ENCODE peak calls at places on chromosomes 13 and 19, in six cellular contexts. Y is GM12878, S is GM12892, L is H1, P is K562, W is HepG2. A is an unnamed sample.

GRCh38 chr13:27359203-27359821 is 65.1 kb upstream of the GTF3A start:
- DNase-seq in Y (no peak), S (no peak), L (no peak), P (peak), W (peak), A (peak)

GRCh38 chr13:113839536-113840204 is 24.2 kb downstream of the GAS6 start:
- DNase-seq in Y (no peak), S (no peak), L (no peak), P (no peak), W (no peak), A (no peak)

GRCh38 chr13:28501547-28501946 is 6.6 kb upstream of the FLT1 start:
- DNase-seq in Y (no peak), S (no peak), L (no peak), P (no peak), W (no peak), A (no peak)

GRCh38 chr13:79287994-79288795 is 117.9 kb downstream of the RBM26 start:
- DNase-seq in Y (no peak), S (no peak), L (no peak), P (no peak), W (no peak), A (no peak)

GRCh38 chr19:19619121-19619848 is 798 bp upstream of the PBX4 start:
- DNase-seq in Y (no peak), S (no peak), L (no peak), P (no peak), W (no peak), A (no peak)

GRCh38 chr13:51626749-51627148 is 42.5 kb downstream of the WDFY2 start:
- DNase-seq in Y (no peak), S (no peak), L (no peak), P (no peak), W (no peak), A (no peak)

GRCh38 chr19:2344381-2344870 is 15.6 kb upstream of the TMPRSS9 start:
- DNase-seq in Y (no peak), S (no peak), L (no peak), P (no peak), W (no peak), A (no peak)

GRCh38 chr19:16945762-16946465 is 57.1 kb downstream of the F2RL3 start:
- DNase-seq in Y (no peak), S (no peak), L (no peak), P (no peak), W (no peak), A (no peak)

GRCh38 chr13:30394798-30395191 is 27.5 kb upstream of the UBE2L5 start:
- DNase-seq in Y (peak), S (no peak), L (no peak), P (no peak), W (no peak), A (no peak)

GRCh38 chr13:44618326-44618725 is 42.2 kb upstream of the TSC22D1 start:
- DNase-seq in Y (no peak), S (no peak), L (no peak), P (no peak), W (no peak), A (no peak)

GRCh38 chr19:30593358-30593757 is 221.2 kb downstream of the ZNF536 start:
- DNase-seq in Y (no peak), S (no peak), L (peak), P (no peak), W (no peak), A (no peak)

GRCh38 chr19:33801411-33801810 is 4.7 kb downstream of the KCTD15 start:
- DNase-seq in Y (no peak), S (no peak), L (no peak), P (no peak), W (no peak), A (no peak)

GRCh38 chr19:4206818-4207484 is 22.4 kb upstream of the EBI3 start:
- DNase-seq in Y (no peak), S (no peak), L (no peak), P (no peak), W (no peak), A (no peak)

GRCh38 chr13:92487238-92487637 is 739.4 kb upstream of the GPC6 start:
- DNase-seq in Y (no peak), S (no peak), L (no peak), P (no peak), W (no peak), A (no peak)

GRCh38 chr13:25037057-25037813 is 58.7 kb upstream of the PABPC3 start:
- DNase-seq in Y (no peak), S (no peak), L (peak), P (peak), W (peak), A (no peak)

GRCh38 chr19:44747739-44748425 is 626 bp upstream of the BCL3 start:
- DNase-seq in Y (no peak), S (no peak), L (peak), P (no peak), W (peak), A (no peak)

GRCh38 chr13:68872338-68872737 is 1235.3 kb upstream of the ATXN8OS start:
- DNase-seq in Y (no peak), S (no peak), L (no peak), P (no peak), W (no peak), A (no peak)

GRCh38 chr13:40974460-40975407 is 44.4 kb downstream of the ELF1 start:
- DNase-seq in Y (no peak), S (no peak), L (no peak), P (peak), W (peak), A (no peak)

GRCh38 chr13:46165485-46166220 is 16.3 kb downstream of the LCP1 start:
- DNase-seq in Y (peak), S (no peak), L (no peak), P (no peak), W (no peak), A (no peak)

GRCh38 chr19:13788991-13789390 is 6.3 kb upstream of the ZSWIM4 start:
- DNase-seq in Y (no peak), S (no peak), L (no peak), P (no peak), W (no peak), A (no peak)

GRCh38 chr19:1416014-1416841 is 8.8 kb downstream of the DAZAP1 start:
- DNase-seq in Y (no peak), S (no peak), L (no peak), P (no peak), W (no peak), A (no peak)

GRCh38 chr13:43364210-43365041 is 341.0 kb downstream of the DNAJC15 start:
- DNase-seq in Y (no peak), S (no peak), L (no peak), P (no peak), W (no peak), A (no peak)

GRCh38 chr13:45167611-45168554 is 33.0 kb downstream of the KCTD4 start:
- DNase-seq in Y (no peak), S (no peak), L (no peak), P (no peak), W (no peak), A (no peak)

GRCh38 chr13:37669845-37670244 is 71.3 kb upstream of the POSTN start:
- DNase-seq in Y (no peak), S (no peak), L (no peak), P (no peak), W (no peak), A (no peak)

GRCh38 chr19:46624958-46625661 is at the start of gene PTGIR:
- DNase-seq in Y (no peak), S (no peak), L (no peak), P (peak), W (no peak), A (no peak)

GRCh38 chr13:79434578-79434977 is 28.5 kb upstream of the RBM26 start:
- DNase-seq in Y (no peak), S (no peak), L (no peak), P (no peak), W (no peak), A (no peak)

GRCh38 chr19:27972291-27973040 is 1240.5 kb downstream of the UQCRFS1 start:
- DNase-seq in Y (no peak), S (no peak), L (no peak), P (no peak), W (no peak), A (no peak)

GRCh38 chr13:52455677-52456041 is 381 bp downstream of the CKAP2 start:
- DNase-seq in Y (no peak), S (peak), L (peak), P (peak), W (peak), A (peak)

GRCh38 chr19:33022472-33023116 is 42.1 kb downstream of the RHPN2 start:
- DNase-seq in Y (no peak), S (no peak), L (peak), P (no peak), W (no peak), A (no peak)

GRCh38 chr19:46760363-46760762 is 14.1 kb upstream of the STRN4 start:
- DNase-seq in Y (no peak), S (no peak), L (no peak), P (no peak), W (no peak), A (no peak)

GRCh38 chr13:76937416-76937815 is 10.9 kb upstream of the ACOD1 start:
- DNase-seq in Y (no peak), S (no peak), L (no peak), P (no peak), W (no peak), A (no peak)

GRCh38 chr13:74570834-74571233 is 436.6 kb upstream of the KLF12 start:
- DNase-seq in Y (no peak), S (no peak), L (no peak), P (no peak), W (no peak), A (no peak)

GRCh38 chr13:76886005-76886291 is 257 bp downstream of the KCTD12 start:
- DNase-seq in Y (no peak), S (no peak), L (peak), P (no peak), W (no peak), A (no peak)

GRCh38 chr13:52411629-52412028 is 5.7 kb upstream of the THSD1 start:
- DNase-seq in Y (peak), S (no peak), L (no peak), P (no peak), W (no peak), A (no peak)

GRCh38 chr13:49220856-49221614 is 897 bp downstream of the MLNR start:
- DNase-seq in Y (no peak), S (peak), L (peak), P (no peak), W (no peak), A (peak)

GRCh38 chr13:42107006-42107405 is 58.6 kb downstream of the DGKH start:
- DNase-seq in Y (no peak), S (no peak), L (no peak), P (no peak), W (no peak), A (no peak)

GRCh38 chr13:42102961-42103688 is 54.7 kb downstream of the DGKH start:
- DNase-seq in Y (no peak), S (no peak), L (no peak), P (no peak), W (no peak), A (no peak)

GRCh38 chr13:42099962-42100675 is 51.7 kb downstream of the DGKH start:
- DNase-seq in Y (no peak), S (no peak), L (no peak), P (no peak), W (no peak), A (no peak)

DNA sequence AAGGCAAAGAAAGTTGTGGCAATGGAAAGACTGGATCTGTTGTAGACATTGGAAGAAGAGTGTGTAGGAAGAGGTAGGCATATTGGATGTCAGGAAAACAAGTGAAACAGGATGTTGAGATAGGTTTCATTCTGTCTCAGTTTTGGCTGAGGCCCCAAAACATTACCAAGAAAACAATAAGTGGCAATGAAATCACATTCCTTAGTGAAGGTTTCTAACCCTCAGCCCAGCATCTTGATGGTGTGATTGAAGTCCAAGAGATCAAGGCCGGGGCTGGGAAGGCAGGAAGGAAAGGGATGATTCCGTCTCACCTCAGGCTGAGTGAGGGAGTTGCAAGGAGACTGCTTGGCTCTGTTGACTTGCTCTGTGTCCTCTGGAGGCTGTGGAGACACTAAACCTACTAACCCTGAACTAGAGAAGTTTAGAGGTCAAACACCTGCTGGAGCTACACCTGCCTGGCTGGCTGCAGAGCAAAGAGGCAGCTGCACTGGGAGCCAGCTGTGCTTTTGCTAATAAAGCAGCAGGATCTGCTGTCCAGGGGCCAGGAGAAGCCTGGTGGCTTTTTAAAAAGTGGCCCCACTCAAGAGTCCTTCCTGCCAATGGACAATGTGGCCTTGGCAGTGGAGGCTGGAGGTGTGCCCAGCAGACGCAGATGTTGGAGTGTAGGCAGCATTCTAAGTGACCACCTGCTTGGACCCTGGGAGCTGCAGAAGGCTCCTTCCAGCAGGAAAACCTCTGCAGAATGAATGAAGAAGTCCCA is 53.6 kb downstream of the DGKH start:
- DNase-seq in Y (no peak), S (no peak), L (no peak), P (no peak), W (no peak), A (no peak)
- TF ChIP-seq TAF1 in Y (no peak), S (no peak), L (no peak), P (no peak), W (no peak), A (no peak)

GRCh38 chr13:91348906-91349435 is 1.5 kb downstream of the MIR17HG start:
- DNase-seq in Y (peak), S (peak), L (peak), P (peak), W (peak), A (peak)
- TF ChIP-seq POLR2AphosphoS5 in Y (peak), S (no peak), L (peak), P (no peak), W (peak), A (peak)

DNA sequence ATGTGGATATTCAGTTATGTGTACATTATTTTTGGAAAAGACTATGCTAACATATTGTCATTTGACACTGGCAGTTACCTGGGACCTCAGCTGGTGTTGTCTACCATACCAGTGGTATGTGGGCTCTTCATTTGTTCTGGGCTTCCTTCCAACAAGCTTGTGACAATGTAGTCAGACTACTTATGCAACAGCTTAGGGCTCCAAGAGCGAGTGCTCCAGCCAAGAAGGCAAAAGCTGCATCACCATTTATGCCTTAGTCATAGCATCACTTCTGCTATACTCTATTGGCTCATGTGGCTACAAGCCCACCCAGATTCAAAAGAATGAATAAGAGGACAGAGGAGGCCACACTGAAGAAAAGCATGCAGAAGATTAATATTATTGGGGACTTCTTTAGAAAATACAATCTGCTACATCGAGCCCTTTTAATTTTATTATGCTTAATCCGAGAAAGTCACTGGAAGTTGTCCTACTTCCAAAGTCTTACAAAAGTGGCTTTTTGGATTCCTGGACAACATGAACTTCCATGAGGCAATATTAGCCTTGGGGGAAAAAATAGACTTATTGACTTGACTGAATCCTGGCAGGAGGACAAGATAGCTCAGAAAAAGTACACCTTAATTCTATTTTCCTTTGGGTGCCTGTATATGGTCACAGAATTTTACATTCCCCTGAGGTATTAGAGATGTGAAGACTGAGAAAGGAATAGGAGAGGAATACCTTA is 529.4 kb upstream of the HTR2A start:
- DNase-seq in Y (no peak), S (no peak), L (no peak), P (no peak), W (no peak), A (no peak)
- TF ChIP-seq POLR2A in Y (no peak), S (no peak), L (no peak), P (no peak), W (no peak), A (no peak)

GRCh38 chr13:21435710-21436151 is 23.4 kb downstream of the ZDHHC20 start:
- DNase-seq in Y (peak), S (peak), L (no peak), P (peak), W (peak), A (peak)
- TF ChIP-seq TAF1 in Y (peak), S (no peak), L (no peak), P (no peak), W (no peak), A (no peak)

A was measured in GM12891.